ENCODE peak calls at places on chromosomes 1 and 21, in five cellular contexts. One of them, this sample, is unnamed.
A peak's percentile ranks its signal among the peaks of the same experiment; 100 is the strongest.

GRCh38 chr1:15937706-15938168 is 38.2 kb downstream of the ZBTB17 start:
- DNase-seq in lower lobe of right lung: no peak
- DNase-seq in uterus: no peak
- DNase-seq in tibial artery: no peak
- DNase-seq in IMR-90: peak; percentile 66
- DNase-seq in this sample: no peak

GRCh38 chr1:228767636-228768344 is 32.5 kb downstream of the RHOU start:
- DNase-seq in IMR-90: no peak
- DNase-seq in tibial artery: no peak
- DNase-seq in lower lobe of right lung: no peak
- DNase-seq in uterus: no peak
- DNase-seq in this sample: no peak

GRCh38 chr1:228872080-228872479 is 136.8 kb downstream of the RHOU start:
- DNase-seq in tibial artery: no peak
- DNase-seq in IMR-90: no peak
- DNase-seq in uterus: no peak
- DNase-seq in lower lobe of right lung: no peak
- DNase-seq in this sample: no peak

GRCh38 chr1:34794001-34794789 is 1.4 kb downstream of the GJA4 start:
- DNase-seq in lower lobe of right lung: no peak
- DNase-seq in tibial artery: no peak
- DNase-seq in uterus: no peak
- DNase-seq in IMR-90: no peak
- DNase-seq in this sample: no peak

GRCh38 chr1:61301824-61302652 is 219.7 kb downstream of the NFIA start:
- DNase-seq in lower lobe of right lung: no peak
- DNase-seq in IMR-90: peak; percentile 80
- DNase-seq in uterus: no peak
- DNase-seq in tibial artery: no peak
- DNase-seq in this sample: peak; percentile 60

GRCh38 chr1:243933495-243933894 is 83.5 kb upstream of the AKT3 start:
- DNase-seq in IMR-90: no peak
- DNase-seq in tibial artery: no peak
- DNase-seq in uterus: no peak
- DNase-seq in lower lobe of right lung: no peak
- DNase-seq in this sample: no peak

GRCh38 chr1:220825819-220826551 is 39.3 kb downstream of the MTARC1 start:
- DNase-seq in IMR-90: no peak
- DNase-seq in uterus: no peak
- DNase-seq in lower lobe of right lung: no peak
- DNase-seq in tibial artery: no peak
- DNase-seq in this sample: peak; percentile 34

GRCh38 chr1:32470991-32471694 is 6.3 kb downstream of the ZBTB8B start:
- DNase-seq in uterus: no peak
- DNase-seq in IMR-90: no peak
- DNase-seq in lower lobe of right lung: no peak
- DNase-seq in tibial artery: no peak
- DNase-seq in this sample: no peak

GRCh38 chr21:28333455-28334108 is 659.1 kb downstream of the LTN1 start:
- DNase-seq in uterus: no peak
- DNase-seq in lower lobe of right lung: no peak
- DNase-seq in tibial artery: no peak
- DNase-seq in IMR-90: peak; percentile 75
- DNase-seq in this sample: no peak

GRCh38 chr1:182762536-182762935 is 27.0 kb upstream of the NPL start:
- DNase-seq in tibial artery: no peak
- DNase-seq in lower lobe of right lung: no peak
- DNase-seq in IMR-90: no peak
- DNase-seq in uterus: no peak
- DNase-seq in this sample: no peak

GRCh38 chr1:192544983-192545393 is 30.6 kb upstream of the RGS1 start:
- DNase-seq in IMR-90: peak; percentile 59
- DNase-seq in tibial artery: no peak
- DNase-seq in uterus: no peak
- DNase-seq in lower lobe of right lung: no peak
- DNase-seq in this sample: peak; percentile 77

GRCh38 chr1:170547255-170547654 is 15.3 kb downstream of the GORAB start:
- DNase-seq in uterus: no peak
- DNase-seq in IMR-90: no peak
- DNase-seq in lower lobe of right lung: no peak
- DNase-seq in tibial artery: no peak
- DNase-seq in this sample: no peak

GRCh38 chr21:33290441-33290840 is 24.3 kb downstream of the IL10RB start:
- DNase-seq in uterus: no peak
- DNase-seq in lower lobe of right lung: no peak
- DNase-seq in tibial artery: no peak
- DNase-seq in IMR-90: no peak
- DNase-seq in this sample: no peak

GRCh38 chr1:24483441-24483840 is 19.2 kb upstream of the RCAN3 start:
- DNase-seq in uterus: no peak
- DNase-seq in IMR-90: no peak
- DNase-seq in tibial artery: no peak
- DNase-seq in lower lobe of right lung: no peak
- DNase-seq in this sample: no peak

GRCh38 chr1:155272466-155273133 is 704 bp downstream of the CLK2 start:
- DNase-seq in tibial artery: no peak
- DNase-seq in uterus: peak; percentile 26
- DNase-seq in IMR-90: peak; percentile 67
- DNase-seq in lower lobe of right lung: no peak
- DNase-seq in this sample: no peak

GRCh38 chr1:6461237-6461530 is 4.8 kb downstream of the TNFRSF25 start:
- DNase-seq in IMR-90: no peak
- DNase-seq in lower lobe of right lung: no peak
- DNase-seq in tibial artery: no peak
- DNase-seq in uterus: no peak
- DNase-seq in this sample: no peak

GRCh38 chr1:203914292-203914691 is 52.9 kb downstream of the SNRPE start:
- DNase-seq in tibial artery: no peak
- DNase-seq in IMR-90: peak; percentile 39
- DNase-seq in lower lobe of right lung: no peak
- DNase-seq in uterus: no peak
- DNase-seq in this sample: no peak

GRCh38 chr1:94679336-94680007 is 137.9 kb upstream of the F3 start:
- DNase-seq in uterus: peak; percentile 80
- DNase-seq in tibial artery: peak; percentile 92
- DNase-seq in lower lobe of right lung: no peak
- DNase-seq in IMR-90: no peak
- DNase-seq in this sample: no peak

GRCh38 chr1:7531562-7532340 is 239.3 kb upstream of the VAMP3 start:
- DNase-seq in tibial artery: no peak
- DNase-seq in lower lobe of right lung: no peak
- DNase-seq in IMR-90: no peak
- DNase-seq in uterus: no peak
- DNase-seq in this sample: no peak

GRCh38 chr1:208179303-208179702 is 64.9 kb downstream of the PLXNA2 start:
- DNase-seq in tibial artery: no peak
- DNase-seq in IMR-90: no peak
- DNase-seq in lower lobe of right lung: peak; percentile 57
- DNase-seq in uterus: peak; percentile 64
- DNase-seq in this sample: no peak

GRCh38 chr1:87291107-87291506 is 37.6 kb upstream of the LMO4 start:
- DNase-seq in uterus: no peak
- DNase-seq in tibial artery: no peak
- DNase-seq in lower lobe of right lung: no peak
- DNase-seq in IMR-90: peak; percentile 45
- DNase-seq in this sample: no peak

GRCh38 chr1:19835573-19835972 is 20.5 kb upstream of the RNF186 start:
- DNase-seq in uterus: no peak
- DNase-seq in lower lobe of right lung: no peak
- DNase-seq in IMR-90: no peak
- DNase-seq in tibial artery: no peak
- DNase-seq in this sample: no peak

GRCh38 chr1:23370270-23370743 is 671 bp upstream of the ZNF436 start:
- DNase-seq in tibial artery: no peak
- DNase-seq in lower lobe of right lung: no peak
- DNase-seq in IMR-90: no peak
- DNase-seq in uterus: no peak
- DNase-seq in this sample: no peak

GRCh38 chr1:15681346-15682290 is 2.5 kb upstream of the PLEKHM2 start:
- DNase-seq in tibial artery: no peak
- DNase-seq in IMR-90: no peak
- DNase-seq in uterus: no peak
- DNase-seq in lower lobe of right lung: no peak
- DNase-seq in this sample: no peak

GRCh38 chr1:236440373-236440772 is 46.3 kb downstream of the EDARADD start:
- DNase-seq in uterus: no peak
- DNase-seq in IMR-90: no peak
- DNase-seq in lower lobe of right lung: no peak
- DNase-seq in tibial artery: no peak
- DNase-seq in this sample: no peak

GRCh38 chr1:88434836-88435235 is 249.2 kb upstream of the PKN2 start:
- DNase-seq in IMR-90: no peak
- DNase-seq in lower lobe of right lung: no peak
- DNase-seq in uterus: no peak
- DNase-seq in tibial artery: no peak
- DNase-seq in this sample: no peak

GRCh38 chr1:31583995-31584868 is 7.9 kb downstream of the TINAGL1 start:
- DNase-seq in uterus: peak; percentile 85
- DNase-seq in lower lobe of right lung: peak; percentile 86
- DNase-seq in tibial artery: peak; percentile 87
- DNase-seq in IMR-90: peak; percentile 53
- DNase-seq in this sample: no peak

GRCh38 chr1:17857109-17857499 is 102.0 kb downstream of the ACTL8 start:
- DNase-seq in lower lobe of right lung: no peak
- DNase-seq in tibial artery: no peak
- DNase-seq in IMR-90: no peak
- DNase-seq in uterus: no peak
- DNase-seq in this sample: no peak

GRCh38 chr1:24966724-24967346 is 36.8 kb upstream of the RUNX3 start:
- DNase-seq in uterus: no peak
- DNase-seq in lower lobe of right lung: no peak
- DNase-seq in IMR-90: peak; percentile 93
- DNase-seq in tibial artery: no peak
- DNase-seq in this sample: peak; percentile 63

GRCh38 chr21:41470054-41470453 is 37.9 kb downstream of the TMPRSS2 start:
- DNase-seq in IMR-90: no peak
- DNase-seq in lower lobe of right lung: no peak
- DNase-seq in uterus: no peak
- DNase-seq in tibial artery: no peak
- DNase-seq in this sample: no peak

GRCh38 chr1:42170779-42171621 is 6.5 kb upstream of the GUCA2A start:
- DNase-seq in tibial artery: no peak
- DNase-seq in lower lobe of right lung: peak; percentile 78
- DNase-seq in uterus: no peak
- DNase-seq in IMR-90: no peak
- DNase-seq in this sample: no peak

GRCh38 chr1:50661626-50662025 is 238.4 kb upstream of the DMRTA2 start:
- DNase-seq in tibial artery: no peak
- DNase-seq in uterus: no peak
- DNase-seq in IMR-90: peak; percentile 73
- DNase-seq in lower lobe of right lung: no peak
- DNase-seq in this sample: no peak
- H3K27ac ChIP-seq in tibial artery: no peak overlapping the region
- H3K27ac ChIP-seq in uterus: no peak overlapping the region
- H3K27ac ChIP-seq in IMR-90: no peak overlapping the region
- H3K27ac ChIP-seq in lower lobe of right lung: no peak overlapping the region
- H3K27ac ChIP-seq in this sample: peak overlapping the region; percentile 9

GRCh38 chr21:15751561-15751960 is 21.8 kb downstream of the USP25 start:
- DNase-seq in IMR-90: no peak
- DNase-seq in tibial artery: no peak
- DNase-seq in lower lobe of right lung: no peak
- DNase-seq in uterus: no peak
- DNase-seq in this sample: no peak
- H3K9me3 ChIP-seq in IMR-90: peaks cover 2% of the 10 kb centered on the region
- H3K9me3 ChIP-seq in tibial artery: no peaks in the 10 kb centered on the region
- H3K9me3 ChIP-seq in lower lobe of right lung: no peaks in the 10 kb centered on the region
- H3K9me3 ChIP-seq in uterus: no peaks in the 10 kb centered on the region
- H3K9me3 ChIP-seq in this sample: no peaks in the 10 kb centered on the region

GRCh38 chr1:113389953-113390834 is at the start of gene MAGI3:
- DNase-seq in tibial artery: peak; percentile 97
- DNase-seq in lower lobe of right lung: peak; percentile 96
- DNase-seq in IMR-90: peak; percentile 98
- DNase-seq in uterus: peak; percentile 97
- DNase-seq in this sample: peak; percentile 99

GRCh38 chr1:113391643-113392271 is 1.4 kb downstream of the MAGI3 start:
- DNase-seq in tibial artery: no peak
- DNase-seq in IMR-90: no peak
- DNase-seq in uterus: no peak
- DNase-seq in lower lobe of right lung: no peak
- DNase-seq in this sample: no peak

GRCh38 chr1:113389356-113389952 is 861 bp upstream of the MAGI3 start:
- DNase-seq in tibial artery: no peak
- DNase-seq in IMR-90: no peak
- DNase-seq in uterus: no peak
- DNase-seq in lower lobe of right lung: no peak
- DNase-seq in this sample: no peak

GRCh38 chr1:113392541-113392940 is 2.2 kb downstream of the MAGI3 start:
- DNase-seq in lower lobe of right lung: no peak
- DNase-seq in uterus: no peak
- DNase-seq in IMR-90: no peak
- DNase-seq in tibial artery: no peak
- DNase-seq in this sample: no peak

DNA sequence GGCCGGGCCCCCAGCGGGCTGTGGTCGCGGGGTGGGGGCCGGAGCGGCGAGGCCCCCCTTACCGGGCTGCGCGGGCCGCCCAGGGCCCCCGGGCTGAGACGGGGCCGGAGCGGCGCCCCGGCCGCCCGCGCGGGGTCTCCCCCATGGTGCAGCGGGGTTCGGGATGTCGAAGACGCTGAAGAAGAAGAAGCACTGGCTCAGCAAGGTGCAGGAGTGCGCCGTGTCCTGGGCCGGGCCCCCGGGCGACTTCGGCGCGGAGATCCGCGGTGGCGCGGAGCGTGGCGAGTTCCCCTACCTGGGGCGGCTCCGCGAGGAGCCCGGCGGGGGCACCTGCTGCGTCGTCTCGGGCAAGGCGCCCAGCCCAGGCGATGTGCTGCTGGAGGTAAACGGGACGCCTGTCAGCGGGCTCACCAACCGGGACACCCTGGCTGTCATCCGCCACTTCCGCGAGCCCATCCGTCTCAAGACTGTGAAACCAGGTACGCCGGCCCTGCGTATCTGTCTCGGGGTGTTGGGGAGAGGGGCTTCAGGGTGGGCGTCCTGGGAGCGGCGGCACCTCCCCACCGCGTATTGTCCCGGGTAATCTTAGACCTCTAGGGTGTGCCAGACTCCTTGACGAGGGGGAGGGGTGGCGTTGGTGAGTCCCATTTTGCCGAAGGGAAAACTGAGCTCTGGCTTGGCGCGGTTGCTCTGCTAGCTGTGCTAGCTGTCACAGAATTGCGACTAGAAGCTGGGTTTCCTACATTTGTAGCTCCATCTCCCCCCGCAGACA is 742 bp downstream of the MAGI3 start:
- DNase-seq in lower lobe of right lung: peak; percentile 74
- DNase-seq in tibial artery: peak; percentile 41
- DNase-seq in IMR-90: no peak
- DNase-seq in uterus: peak; percentile 43
- DNase-seq in this sample: peak; percentile 52
- H3K27ac ChIP-seq in lower lobe of right lung: peak overlapping the region; percentile 89
- H3K27ac ChIP-seq in tibial artery: peak overlapping the region; percentile 89
- H3K27ac ChIP-seq in IMR-90: peak overlapping the region; percentile 3
- H3K27ac ChIP-seq in uterus: peak overlapping the region; percentile 86
- H3K27ac ChIP-seq in this sample: peak overlapping the region; percentile 83

DNA sequence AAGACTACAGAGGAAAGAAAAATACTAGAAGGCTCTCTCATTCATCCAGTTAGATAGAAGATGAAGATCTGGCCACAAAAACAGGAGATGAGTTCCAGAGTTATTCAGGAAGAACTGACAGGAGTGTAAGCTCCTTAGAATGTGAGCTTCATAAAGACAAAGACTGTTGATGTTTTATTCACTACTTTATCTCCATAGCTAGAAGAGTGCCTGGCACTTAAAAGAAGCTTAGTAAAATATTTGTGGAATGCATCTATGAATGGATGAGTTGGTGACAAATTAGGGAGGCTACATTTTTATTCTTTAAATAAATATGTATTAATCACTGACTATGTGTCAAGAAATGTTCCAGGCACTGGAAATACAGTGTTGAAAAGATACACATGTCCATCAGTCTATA is 13.8 kb downstream of the CLDN17 start:
- DNase-seq in IMR-90: no peak
- DNase-seq in uterus: no peak
- DNase-seq in tibial artery: no peak
- DNase-seq in lower lobe of right lung: no peak
- DNase-seq in this sample: no peak
- H3K9me3 ChIP-seq in IMR-90: peaks cover 5% of the 10 kb centered on the region
- H3K9me3 ChIP-seq in uterus: no peaks in the 10 kb centered on the region
- H3K9me3 ChIP-seq in tibial artery: no peaks in the 10 kb centered on the region
- H3K9me3 ChIP-seq in lower lobe of right lung: no peaks in the 10 kb centered on the region
- H3K9me3 ChIP-seq in this sample: no peaks in the 10 kb centered on the region

This sample was measured in SJSA1.